ENCODE peak calls at places on chromosome 4, in six cellular contexts. F is neural progenitor cell, D is GM23248, E is hepatocyte, B is HCT116, G is PC-3. A is an unnamed sample. For H3K4me1 and H4K20me1, the result is how much of the 10 kb centered on the place peaks cover.

GRCh38 chr4:25301471-25301870 is 11.1 kb upstream of the ZCCHC4 start:
- DNase-seq in B (no peak), G (no peak), D (no peak), F (no peak), E (no peak), A (no peak)

GRCh38 chr4:5685296-5685695 is 23.1 kb downstream of the EVC2 start:
- DNase-seq in G (no peak), B (no peak), F (no peak), D (no peak), E (no peak), A (no peak)

GRCh38 chr4:164188236-164188635 is 565.7 kb upstream of the SMIM31 start:
- DNase-seq in G (no peak), E (no peak), B (no peak), D (no peak), F (no peak), A (no peak)

GRCh38 chr4:153467154-153467896 is 1.2 kb downstream of the TMEM131L start:
- DNase-seq in E (peak), D (peak), G (peak), B (peak), F (peak), A (peak)

GRCh38 chr4:105129286-105129685 is 17.4 kb upstream of the TET2 start:
- DNase-seq in G (no peak), B (no peak), E (no peak), D (no peak), F (no peak), A (no peak)

GRCh38 chr4:138952405-138952804 is 63.2 kb upstream of the NOCT start:
- DNase-seq in B (no peak), G (peak), D (peak), E (no peak), F (no peak), A (no peak)

GRCh38 chr4:100738388-100739165 is 220.8 kb upstream of the EMCN start:
- DNase-seq in F (no peak), E (peak), D (peak), G (peak), B (peak), A (no peak)

GRCh38 chr4:151147000-151147399 is 47.6 kb downstream of the RPS3A start:
- DNase-seq in F (no peak), D (no peak), G (no peak), B (no peak), E (no peak), A (no peak)

GRCh38 chr4:59570850-59571476 is 1629.2 kb upstream of the ADGRL3 start:
- DNase-seq in F (no peak), D (no peak), E (no peak), B (no peak), G (no peak), A (peak)

GRCh38 chr4:183987529-183987946 is 82.4 kb downstream of the STOX2 start:
- DNase-seq in G (peak), E (peak), B (peak), F (peak), D (peak), A (no peak)

GRCh38 chr4:57074753-57075152 is 35.4 kb downstream of the IGFBP7 start:
- DNase-seq in E (no peak), D (peak), F (no peak), B (no peak), G (peak), A (no peak)

GRCh38 chr4:74109894-74110605 is 11.1 kb upstream of the CXCL2 start:
- DNase-seq in F (no peak), B (peak), D (peak), E (no peak), G (peak), A (no peak)
- TF ChIP-seq EZH2phosphoT487 in F (no peak), B (no peak), D (no peak), E (no peak), G (no peak), A (no peak)

DNA sequence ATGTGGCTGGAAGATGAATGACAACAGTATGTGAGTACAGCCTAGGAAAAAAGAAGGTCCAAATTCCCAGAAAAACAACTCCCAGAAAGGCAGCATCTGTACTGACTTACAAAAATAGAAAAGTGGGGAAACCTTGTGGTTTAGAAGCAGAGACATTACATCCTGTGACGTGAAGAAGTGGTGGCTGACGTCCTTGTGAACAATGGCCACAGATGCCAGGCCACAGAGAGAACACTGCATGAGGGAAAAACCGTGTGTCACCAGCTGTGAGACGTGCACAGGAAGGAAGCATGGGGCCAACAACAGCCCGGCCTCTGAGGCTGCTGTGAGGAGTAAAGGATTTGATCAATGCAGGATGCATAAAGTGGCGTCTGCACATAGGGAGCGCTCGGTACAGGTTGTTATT is 81.2 kb downstream of the SPRY1 start:
- DNase-seq in B (no peak), F (no peak), D (peak), E (no peak), G (no peak), A (peak)
- H3K4me1 ChIP-seq in B (under half), F (under half), D (under half), E (under half), G (under half), A (under half)

GRCh38 chr4:1244081-1244977 is 4.6 kb downstream of the CTBP1 start:
- DNase-seq in G (no peak), D (peak), B (no peak), F (no peak), E (peak), A (no peak)
- H4K20me1 ChIP-seq in G (under half), D (under half), B (under half), F (half or more), E (half or more), A (under half)

DNA sequence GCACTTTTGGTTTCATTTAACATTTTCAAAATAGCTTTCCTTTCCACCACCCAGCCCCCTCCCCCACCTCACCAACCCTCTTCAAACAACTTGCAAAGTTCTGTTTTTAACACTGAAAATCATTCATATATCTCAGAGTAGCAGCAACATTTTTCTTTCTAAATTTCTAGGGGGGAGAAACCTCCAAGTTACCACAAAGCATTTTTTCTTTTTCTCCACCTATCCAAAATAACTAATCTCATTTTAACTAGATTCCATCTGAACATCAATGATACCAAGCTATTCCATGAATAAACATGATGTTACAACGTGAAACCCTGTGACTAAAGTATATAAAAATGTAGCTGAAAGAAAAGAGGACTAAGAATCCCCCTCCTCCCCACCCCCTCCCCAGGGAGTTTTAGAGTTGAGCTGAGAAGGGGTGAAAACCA is 5.3 kb downstream of the LDB2 start:
- DNase-seq in E (no peak), D (peak), B (no peak), F (no peak), G (no peak), A (no peak)
- TF ChIP-seq EZH2phosphoT487 in E (no peak), D (no peak), B (no peak), F (no peak), G (no peak), A (no peak)

GRCh38 chr4:87014284-87014782 is 79.5 kb downstream of the AFF1 start:
- DNase-seq in B (no peak), E (no peak), G (peak), D (peak), F (no peak), A (no peak)

GRCh38 chr4:87019898-87020297 is 85.1 kb downstream of the AFF1 start:
- DNase-seq in E (no peak), F (no peak), G (no peak), D (no peak), B (no peak), A (peak)

GRCh38 chr4:87017580-87018061 is 82.8 kb downstream of the AFF1 start:
- DNase-seq in D (peak), E (peak), F (no peak), G (no peak), B (no peak), A (no peak)

GRCh38 chr4:87019243-87019817 is 84.5 kb downstream of the AFF1 start:
- DNase-seq in B (no peak), E (no peak), F (no peak), G (no peak), D (no peak), A (no peak)

DNA sequence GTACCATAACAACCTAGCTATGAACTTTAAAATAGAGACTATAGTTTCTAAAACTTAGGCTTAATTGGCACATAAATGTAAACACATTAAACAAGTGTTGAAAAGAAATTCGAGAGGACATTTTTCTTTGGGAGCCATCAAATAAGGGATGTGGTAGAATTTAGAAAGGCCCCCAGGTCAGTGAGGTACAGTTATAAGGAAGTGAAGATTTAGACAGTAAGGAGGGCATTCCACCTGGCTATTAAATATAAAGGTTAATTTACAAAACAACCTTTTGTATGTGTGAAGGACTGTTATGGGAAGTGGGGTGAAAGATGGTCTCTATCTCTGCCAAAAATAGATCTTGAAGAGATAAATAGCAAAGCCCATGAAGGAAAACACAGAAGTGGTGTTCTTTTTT is 83.9 kb downstream of the AFF1 start:
- DNase-seq in G (no peak), D (no peak), B (no peak), E (no peak), F (no peak), A (peak)
- H3K4me1 ChIP-seq in G (under half), D (under half), B (under half), E (half or more), F (under half), A (half or more)